ENCODE peak calls at places on chromosome 22, in ten cellular contexts. X is hepatocyte, U is astrocyte of the cerebellum, V is cardiac fibroblast, H is GM12878, O is bronchial epithelial cell, D is endodermal cell, Z is PC-9, Y is colonic mucosa, L is fibroblast of villous mesenchyme. K is an unnamed sample.

GRCh38 chr22:28728621-28729313 is 12.9 kb downstream of the CHEK2 start:
- DNase-seq in X (no peak), U (no peak), V (peak), H (no peak), O (no peak), D (no peak), Z (no peak), Y (no peak), L (peak), K (no peak)

GRCh38 chr22:48795664-48796063 is 1032.0 kb downstream of the BRD1 start:
- DNase-seq in X (no peak), U (no peak), V (no peak), H (no peak), O (no peak), D (peak), Z (no peak), Y (no peak), L (no peak), K (no peak)

GRCh38 chr22:33539902-33540751 is 380.1 kb downstream of the LARGE1 start:
- DNase-seq in X (peak), U (no peak), V (peak), H (no peak), O (no peak), D (no peak), Z (no peak), Y (peak), L (peak), K (peak)

GRCh38 chr22:25084405-25085107 is 115.1 kb upstream of the CRYBB3 start:
- DNase-seq in X (no peak), U (no peak), V (no peak), H (no peak), O (no peak), D (no peak), Z (no peak), Y (no peak), L (no peak), K (no peak)

GRCh38 chr22:25970996-25971811 is 198.1 kb upstream of the SEZ6L start:
- DNase-seq in X (no peak), U (no peak), V (no peak), H (peak), O (no peak), D (peak), Z (no peak), Y (no peak), L (no peak), K (no peak)

GRCh38 chr22:27982630-27983180 is 63.6 kb upstream of the PITPNB start:
- DNase-seq in X (no peak), U (no peak), V (no peak), H (no peak), O (no peak), D (peak), Z (no peak), Y (no peak), L (no peak), K (no peak)

GRCh38 chr22:25048659-25049657 is 96.4 kb downstream of the KIAA1671 start:
- DNase-seq in X (peak), U (peak), V (peak), H (no peak), O (peak), D (peak), Z (peak), Y (peak), L (peak), K (peak)

GRCh38 chr22:50505276-50505775 is 2.2 kb downstream of the LMF2 start:
- DNase-seq in X (peak), U (no peak), V (no peak), H (no peak), O (no peak), D (no peak), Z (no peak), Y (no peak), L (no peak), K (no peak)

GRCh38 chr22:36211237-36211881 is 9.8 kb upstream of the APOL4 start:
- DNase-seq in X (no peak), U (peak), V (peak), H (no peak), O (no peak), D (peak), Z (no peak), Y (no peak), L (peak), K (no peak)

GRCh38 chr22:50085211-50085999 is at the start of gene MLC1:
- DNase-seq in X (no peak), U (no peak), V (peak), H (no peak), O (no peak), D (peak), Z (no peak), Y (no peak), L (peak), K (no peak)

GRCh38 chr22:39966522-39966921 is 6.3 kb downstream of the TMA7B start:
- DNase-seq in X (no peak), U (no peak), V (peak), H (no peak), O (peak), D (no peak), Z (no peak), Y (peak), L (peak), K (no peak)

GRCh38 chr22:41746563-41747400 is 47.5 kb downstream of the MEI1 start:
- DNase-seq in X (peak), U (peak), V (peak), H (peak), O (peak), D (peak), Z (peak), Y (peak), L (peak), K (peak)

GRCh38 chr22:41327124-41327523 is 25.8 kb downstream of the ZC3H7B start:
- DNase-seq in X (no peak), U (no peak), V (no peak), H (no peak), O (no peak), D (no peak), Z (no peak), Y (no peak), L (no peak), K (no peak)

GRCh38 chr22:48721394-48721666 is 1106.3 kb downstream of the BRD1 start:
- DNase-seq in X (no peak), U (no peak), V (no peak), H (no peak), O (no peak), D (no peak), Z (no peak), Y (no peak), L (no peak), K (no peak)

GRCh38 chr22:42299586-42300285 is 29.3 kb upstream of the TCF20 start:
- DNase-seq in X (peak), U (no peak), V (no peak), H (no peak), O (no peak), D (peak), Z (no peak), Y (no peak), L (no peak), K (no peak)

GRCh38 chr22:24975813-24976341 is 23.4 kb downstream of the KIAA1671 start:
- DNase-seq in X (no peak), U (no peak), V (peak), H (no peak), O (no peak), D (no peak), Z (no peak), Y (no peak), L (peak), K (peak)

GRCh38 chr22:19691721-19692341 is 22.5 kb upstream of the SEPTIN5 start:
- DNase-seq in X (peak), U (peak), V (peak), H (no peak), O (peak), D (peak), Z (peak), Y (no peak), L (peak), K (no peak)

GRCh38 chr22:40204331-40205116 is 26.8 kb downstream of the TNRC6B start:
- DNase-seq in X (no peak), U (no peak), V (peak), H (no peak), O (no peak), D (no peak), Z (no peak), Y (no peak), L (peak), K (peak)

GRCh38 chr22:31923166-31923565 is 21.2 kb upstream of the YWHAH start:
- DNase-seq in X (no peak), U (no peak), V (peak), H (no peak), O (no peak), D (no peak), Z (no peak), Y (peak), L (no peak), K (no peak)

GRCh38 chr22:42282943-42283287 is 12.5 kb upstream of the TCF20 start:
- DNase-seq in X (no peak), U (no peak), V (no peak), H (no peak), O (no peak), D (no peak), Z (no peak), Y (no peak), L (no peak), K (no peak)

GRCh38 chr22:41770715-41771452 is 29.6 kb upstream of the CCDC134 start:
- DNase-seq in X (no peak), U (no peak), V (no peak), H (no peak), O (peak), D (no peak), Z (peak), Y (no peak), L (no peak), K (no peak)

GRCh38 chr22:47146391-47146790 is 383.9 kb downstream of the TBC1D22A start:
- DNase-seq in X (no peak), U (no peak), V (no peak), H (no peak), O (no peak), D (no peak), Z (no peak), Y (no peak), L (no peak), K (no peak)

GRCh38 chr22:19962246-19962908 is 20.8 kb upstream of the TXNRD2 start:
- DNase-seq in X (peak), U (no peak), V (peak), H (no peak), O (peak), D (peak), Z (peak), Y (peak), L (peak), K (no peak)

GRCh38 chr22:24503137-24503850 is 8.2 kb downstream of the UPB1 start:
- DNase-seq in X (peak), U (peak), V (peak), H (peak), O (peak), D (peak), Z (peak), Y (peak), L (peak), K (peak)

GRCh38 chr22:20205964-20206708 is 55.3 kb upstream of the CCDC188 start:
- DNase-seq in X (peak), U (no peak), V (peak), H (peak), O (peak), D (peak), Z (peak), Y (peak), L (peak), K (peak)

GRCh38 chr22:48238966-48239365 is 1476.5 kb downstream of the TBC1D22A start:
- DNase-seq in X (no peak), U (no peak), V (no peak), H (no peak), O (no peak), D (peak), Z (no peak), Y (no peak), L (no peak), K (no peak)

GRCh38 chr22:29041408-29041807 is 20.2 kb downstream of the C22orf31 start:
- DNase-seq in X (no peak), U (peak), V (peak), H (no peak), O (no peak), D (no peak), Z (no peak), Y (no peak), L (peak), K (no peak)

GRCh38 chr22:38437416-38437815 is 17.6 kb downstream of the KCNJ4 start:
- DNase-seq in X (no peak), U (no peak), V (no peak), H (no peak), O (peak), D (no peak), Z (no peak), Y (no peak), L (no peak), K (no peak)

GRCh38 chr22:24434472-24435322 is 7.3 kb downstream of the ADORA2A start:
- DNase-seq in X (no peak), U (no peak), V (peak), H (peak), O (no peak), D (peak), Z (no peak), Y (no peak), L (peak), K (no peak)

GRCh38 chr22:47303161-47303890 is 540.9 kb downstream of the TBC1D22A start:
- DNase-seq in X (no peak), U (no peak), V (no peak), H (no peak), O (no peak), D (no peak), Z (no peak), Y (no peak), L (no peak), K (no peak)

GRCh38 chr22:31075961-31076360 is 5.2 kb upstream of the SMTN start:
- DNase-seq in X (peak), U (no peak), V (peak), H (no peak), O (no peak), D (no peak), Z (no peak), Y (peak), L (peak), K (peak)

GRCh38 chr22:48799227-48799970 is 1028.3 kb downstream of the BRD1 start:
- DNase-seq in X (no peak), U (no peak), V (no peak), H (no peak), O (no peak), D (no peak), Z (no peak), Y (no peak), L (no peak), K (no peak)

GRCh38 chr22:19565921-19566598 is 41.9 kb upstream of the CLDN5 start:
- DNase-seq in X (no peak), U (no peak), V (no peak), H (no peak), O (peak), D (no peak), Z (no peak), Y (no peak), L (peak), K (no peak)

GRCh38 chr22:29704528-29705285 is 15.1 kb upstream of the CABP7 start:
- DNase-seq in X (peak), U (peak), V (peak), H (no peak), O (no peak), D (no peak), Z (no peak), Y (peak), L (peak), K (no peak)

GRCh38 chr22:47781024-47781423 is 1018.6 kb downstream of the TBC1D22A start:
- DNase-seq in X (no peak), U (no peak), V (no peak), H (no peak), O (no peak), D (no peak), Z (no peak), Y (no peak), L (no peak), K (no peak)

GRCh38 chr22:30920407-30920806 is 48.2 kb downstream of the MORC2 start:
- DNase-seq in X (peak), U (peak), V (peak), H (peak), O (peak), D (peak), Z (peak), Y (peak), L (peak), K (peak)

GRCh38 chr22:47782461-47783075 is 1020.1 kb downstream of the TBC1D22A start:
- DNase-seq in X (no peak), U (no peak), V (no peak), H (no peak), O (no peak), D (peak), Z (no peak), Y (no peak), L (no peak), K (no peak)

GRCh38 chr22:19124377-19124776 is 2.2 kb upstream of the DGCR2 start:
- DNase-seq in X (no peak), U (no peak), V (no peak), H (no peak), O (no peak), D (no peak), Z (no peak), Y (no peak), L (no peak), K (no peak)

GRCh38 chr22:29689872-29690213 is 30.0 kb upstream of the CABP7 start:
- DNase-seq in X (peak), U (peak), V (peak), H (no peak), O (peak), D (peak), Z (no peak), Y (peak), L (peak), K (peak)

GRCh38 chr22:43883012-43883661 is 8.7 kb downstream of the PNPLA5 start:
- DNase-seq in X (peak), U (peak), V (peak), H (no peak), O (peak), D (peak), Z (peak), Y (peak), L (peak), K (no peak)
- TF ChIP-seq CTCF in X (peak), U (peak), V (peak), H (peak), O (peak), D (peak), Z (peak), Y (peak), L (peak), K (no peak)

GRCh38 chr22:18056161-18056666 is 21.6 kb upstream of the PEX26 start:
- DNase-seq in X (peak), U (no peak), V (peak), H (no peak), O (peak), D (no peak), Z (no peak), Y (no peak), L (peak), K (no peak)
- H3K4me3 ChIP-seq in X (no peak), U (no peak), V (no peak), H (no peak), O (no peak), D (no peak), Z (no peak), Y (no peak), L (no peak), K (no peak)

DNA sequence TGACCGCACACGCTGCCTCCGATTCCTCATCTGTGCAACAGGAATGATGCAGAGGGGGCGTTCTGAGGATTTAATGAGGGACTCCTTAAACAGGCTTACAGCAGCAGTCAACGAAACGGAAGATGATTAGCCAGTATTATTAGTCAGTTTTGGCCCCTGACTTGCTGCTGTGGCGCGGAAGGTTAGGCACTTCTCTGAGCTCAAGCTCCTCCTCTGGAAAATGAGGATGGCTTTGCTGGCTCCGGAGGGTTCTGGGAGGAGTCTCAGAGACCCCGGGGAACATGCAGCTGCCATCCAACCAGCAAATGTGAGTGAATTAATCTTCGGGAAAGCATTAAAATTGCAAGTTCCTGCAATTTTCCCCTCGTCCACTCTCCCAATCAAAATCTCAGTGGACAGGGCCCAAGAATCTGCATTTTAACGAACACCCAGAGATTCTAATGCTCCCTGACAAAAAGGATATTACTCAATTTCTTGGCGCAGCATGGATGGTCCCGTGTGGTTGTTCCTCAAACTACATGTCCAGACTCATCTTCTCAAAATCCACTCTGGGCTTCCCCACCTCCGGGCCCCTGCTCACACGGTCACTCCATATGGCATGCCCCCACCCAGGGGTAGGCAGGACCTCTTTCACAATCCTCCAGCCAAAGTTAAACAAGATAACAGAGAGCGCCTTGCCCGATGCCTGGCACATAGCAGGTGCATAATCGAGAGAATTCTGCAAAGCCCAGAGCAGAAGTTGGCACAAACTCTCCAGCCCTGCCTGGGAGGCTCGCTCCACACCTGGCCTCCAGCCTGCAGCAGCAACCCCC is 6.4 kb downstream of the ELFN2 start:
- DNase-seq in X (no peak), U (no peak), V (peak), H (no peak), O (peak), D (no peak), Z (no peak), Y (no peak), L (peak), K (no peak)
- TF ChIP-seq CTCF in X (no peak), U (no peak), V (peak), H (no peak), O (no peak), D (peak), Z (no peak), Y (no peak), L (no peak), K (no peak)

GRCh38 chr22:46055851-46056168 is 78.8 kb upstream of the WNT7B start:
- DNase-seq in X (no peak), U (no peak), V (no peak), H (no peak), O (no peak), D (no peak), Z (no peak), Y (no peak), L (no peak), K (no peak)
- H3K4me3 ChIP-seq in X (no peak), U (peak), V (no peak), H (no peak), O (peak), D (no peak), Z (no peak), Y (no peak), L (peak), K (peak)

GRCh38 chr22:17542452-17542851 is 20.8 kb upstream of the SLC25A18 start:
- DNase-seq in X (no peak), U (no peak), V (no peak), H (no peak), O (no peak), D (no peak), Z (no peak), Y (no peak), L (no peak), K (no peak)
- TF ChIP-seq CTCF in X (no peak), U (no peak), V (no peak), H (no peak), O (no peak), D (no peak), Z (no peak), Y (no peak), L (no peak), K (no peak)

GRCh38 chr22:45508814-45509213 is 6.1 kb downstream of the FBLN1 start:
- DNase-seq in X (no peak), U (no peak), V (no peak), H (no peak), O (no peak), D (no peak), Z (no peak), Y (no peak), L (no peak), K (no peak)

GRCh38 chr22:45507798-45508197 is 5.1 kb downstream of the FBLN1 start:
- DNase-seq in X (no peak), U (no peak), V (no peak), H (no peak), O (no peak), D (no peak), Z (no peak), Y (no peak), L (no peak), K (no peak)

GRCh38 chr22:45504703-45505341 is 2.1 kb downstream of the FBLN1 start:
- DNase-seq in X (peak), U (no peak), V (peak), H (no peak), O (peak), D (peak), Z (no peak), Y (no peak), L (peak), K (no peak)

GRCh38 chr22:45505991-45506743 is 3.5 kb downstream of the FBLN1 start:
- DNase-seq in X (no peak), U (no peak), V (no peak), H (no peak), O (no peak), D (peak), Z (no peak), Y (no peak), L (no peak), K (no peak)

GRCh38 chr22:45506961-45507360 is 4.3 kb downstream of the FBLN1 start:
- DNase-seq in X (no peak), U (no peak), V (no peak), H (no peak), O (no peak), D (peak), Z (no peak), Y (no peak), L (no peak), K (no peak)
- H3K4me3 ChIP-seq in X (no peak), U (no peak), V (no peak), H (no peak), O (no peak), D (no peak), Z (no peak), Y (no peak), L (peak), K (peak)

GRCh38 chr22:23232094-23232905 is 52.0 kb downstream of the BCR start:
- DNase-seq in X (no peak), U (no peak), V (no peak), H (no peak), O (no peak), D (no peak), Z (no peak), Y (no peak), L (no peak), K (no peak)

GRCh38 chr22:23229646-23230045 is 49.3 kb downstream of the BCR start:
- DNase-seq in X (no peak), U (no peak), V (no peak), H (no peak), O (no peak), D (no peak), Z (no peak), Y (no peak), L (no peak), K (no peak)

GRCh38 chr22:23230348-23231068 is 50.2 kb downstream of the BCR start:
- DNase-seq in X (no peak), U (no peak), V (no peak), H (no peak), O (no peak), D (peak), Z (no peak), Y (no peak), L (no peak), K (no peak)

GRCh38 chr22:23233084-23233501 is 52.8 kb downstream of the BCR start:
- DNase-seq in X (no peak), U (no peak), V (no peak), H (no peak), O (no peak), D (peak), Z (no peak), Y (no peak), L (no peak), K (no peak)

GRCh38 chr22:23231471-23232093 is 51.3 kb downstream of the BCR start:
- DNase-seq in X (no peak), U (no peak), V (no peak), H (no peak), O (no peak), D (no peak), Z (no peak), Y (no peak), L (no peak), K (no peak)
- TF ChIP-seq CTCF in X (no peak), U (no peak), V (no peak), H (no peak), O (no peak), D (no peak), Z (no peak), Y (no peak), L (no peak), K (no peak)

K was measured in uterus.